ENCODE peak calls at places on chromosomes 1 and 21, in ten cellular contexts. X, S, I, L, H, B, J, E, O and T are unnamed samples.
A peak's percentile ranks its signal among the peaks of the same experiment; 100 is the strongest.

GRCh38 chr1:156601122-156601830 is at the start of gene GPATCH4:
- DNase-seq in O (peak; percentile 75), B (peak; percentile 69), S (peak; percentile 82), J (no peak), L (peak; percentile 97), E (peak; percentile 71), H (peak; percentile 88), X (peak; percentile 91), I (peak; percentile 55), T (peak; percentile 86)

GRCh38 chr1:84122780-84123382 is 21.2 kb upstream of the PRKACB start:
- DNase-seq in H (peak; percentile 62), L (peak; percentile 72), B (peak; percentile 39), E (no peak), S (peak; percentile 70), X (peak; percentile 40), O (peak; percentile 33), J (no peak), I (peak; percentile 33), T (peak; percentile 4)

GRCh38 chr1:162632743-162633326 is 571 bp downstream of the DDR2 start:
- DNase-seq in X (no peak), B (no peak), E (no peak), J (no peak), O (no peak), L (no peak), I (no peak), S (no peak), H (no peak), T (no peak)

GRCh38 chr21:45537746-45538291 is 4.4 kb downstream of the SLC19A1 start:
- DNase-seq in L (no peak), S (peak; percentile 2), O (no peak), B (no peak), X (no peak), H (no peak), E (no peak), J (no peak), I (no peak), T (no peak)

GRCh38 chr1:196933531-196934189 is 9.9 kb upstream of the CFHR2 start:
- DNase-seq in J (no peak), S (peak; percentile 13), E (no peak), L (no peak), B (no peak), O (no peak), I (no peak), X (no peak), H (no peak), T (no peak)

GRCh38 chr1:194903524-194903923 is 1704.7 kb downstream of the KCNT2 start:
- DNase-seq in S (no peak), X (no peak), O (no peak), H (no peak), L (no peak), E (no peak), I (no peak), J (no peak), B (no peak), T (no peak)

GRCh38 chr21:32167513-32167912 is 111.3 kb downstream of the MIS18A start:
- DNase-seq in X (no peak), O (no peak), I (no peak), E (no peak), L (no peak), J (no peak), S (no peak), B (no peak), H (no peak), T (no peak)

GRCh38 chr1:172993640-172994039 is 57.1 kb downstream of the TNFSF18 start:
- DNase-seq in B (no peak), S (no peak), J (no peak), E (no peak), H (no peak), X (peak; percentile 62), L (no peak), O (no peak), I (no peak), T (no peak)

GRCh38 chr1:185672719-185673360 is 61.4 kb upstream of the HMCN1 start:
- DNase-seq in L (no peak), E (no peak), I (no peak), B (peak; percentile 13), O (no peak), X (no peak), J (no peak), H (no peak), S (no peak), T (no peak)

GRCh38 chr1:161182214-161182613 is 4.9 kb upstream of the B4GALT3 start:
- DNase-seq in I (peak; percentile 29), S (no peak), B (no peak), L (no peak), J (peak; percentile 30), E (no peak), X (peak; percentile 44), H (no peak), O (peak; percentile 69), T (no peak)

GRCh38 chr1:14260480-14260879 is 338.0 kb upstream of the KAZN start:
- DNase-seq in H (no peak), S (no peak), X (no peak), O (no peak), B (no peak), E (no peak), L (no peak), J (no peak), I (no peak), T (no peak)

GRCh38 chr1:168806955-168807354 is 77.9 kb upstream of the DPT start:
- DNase-seq in E (no peak), H (no peak), B (no peak), S (no peak), J (no peak), L (no peak), X (no peak), I (no peak), O (no peak), T (no peak)

GRCh38 chr1:204506091-204506968 is 9.9 kb upstream of the MDM4 start:
- DNase-seq in B (peak; percentile 81), O (peak; percentile 81), E (peak; percentile 79), I (peak; percentile 19), X (peak; percentile 70), L (peak; percentile 92), H (peak; percentile 80), S (peak; percentile 74), J (no peak), T (no peak)

GRCh38 chr1:206631085-206631509 is 4.2 kb upstream of the DYRK3 start:
- DNase-seq in J (no peak), O (no peak), B (peak; percentile 75), I (no peak), L (peak; percentile 67), H (no peak), X (peak; percentile 84), E (peak; percentile 57), S (no peak), T (no peak)

GRCh38 chr1:176656257-176656995 is 193.5 kb downstream of the PAPPA2 start:
- DNase-seq in B (no peak), I (no peak), L (peak; percentile 2), S (no peak), E (no peak), J (no peak), O (no peak), X (peak; percentile 73), H (peak; percentile 10), T (no peak)

GRCh38 chr1:81414417-81415087 is 386.2 kb upstream of the ADGRL2 start:
- DNase-seq in X (peak; percentile 64), J (peak; percentile 36), E (no peak), H (no peak), S (peak; percentile 49), I (no peak), L (peak; percentile 6), O (no peak), B (no peak), T (no peak)

GRCh38 chr1:183837062-183837461 is 32.1 kb downstream of the RGL1 start:
- DNase-seq in X (no peak), L (peak; percentile 51), B (no peak), H (no peak), I (no peak), J (no peak), O (no peak), S (no peak), E (no peak), T (no peak)

GRCh38 chr1:56868761-56869160 is 14.2 kb downstream of the C8A start:
- DNase-seq in O (no peak), B (no peak), J (no peak), I (no peak), E (no peak), X (peak; percentile 28), L (no peak), H (no peak), S (no peak), T (no peak)

GRCh38 chr21:42463861-42464515 is 32.0 kb downstream of the RSPH1 start:
- DNase-seq in O (peak; percentile 77), J (no peak), E (peak; percentile 41), L (peak; percentile 6), I (peak; percentile 51), B (no peak), S (peak; percentile 77), X (no peak), H (no peak), T (no peak)